ENCODE peak calls at places on chromosomes 5 and 9, in four cellular contexts. W is right atrium auricular region, K is A172, R is thoracic aorta. X is an unnamed sample.

GRCh38 chr5:14913141-14913540 is 41.6 kb upstream of the ANKH start:
- DNase-seq in R (no peak), K (no peak), W (no peak), X (no peak)

GRCh38 chr9:84139296-84140100 is 158.9 kb downstream of the RMI1 start:
- DNase-seq in W (no peak), K (peak), R (no peak), X (peak)

GRCh38 chr5:29790281-29790680 is 1403.2 kb upstream of the CDH6 start:
- DNase-seq in K (no peak), W (no peak), R (no peak), X (no peak)

GRCh38 chr5:174511711-174512253 is 212.6 kb upstream of the MSX2 start:
- DNase-seq in K (no peak), W (no peak), R (no peak), X (no peak)

GRCh38 chr9:113888976-113889375 is 12.9 kb downstream of the ZNF618 start:
- DNase-seq in K (no peak), R (no peak), W (no peak), X (no peak)

GRCh38 chr5:2300861-2301610 is 418.3 kb upstream of the IRX4 start:
- DNase-seq in K (no peak), R (no peak), W (no peak), X (no peak)

GRCh38 chr5:6490693-6491092 is 42.0 kb downstream of the UBE2QL1 start:
- DNase-seq in W (no peak), R (no peak), K (no peak), X (peak)

GRCh38 chr5:74130141-74130897 is 504.3 kb downstream of the ARHGEF28 start:
- DNase-seq in K (no peak), W (no peak), R (no peak), X (no peak)

GRCh38 chr5:106587-106986 is 14.6 kb downstream of the PLEKHG4B start:
- DNase-seq in K (no peak), R (no peak), W (no peak), X (no peak)